ENCODE peak calls at places on chromosomes 6 and 20, in seven cellular contexts. Q, R, Z, G, J, A and T are unnamed samples.

GRCh38 chr20:35884541-35884865 is 69.8 kb downstream of the SCAND1 start:
- DNase-seq in Q (no peak), R (no peak), Z (no peak), G (no peak), J (no peak), A (no peak), T (no peak)

GRCh38 chr6:31568537-31568961 is 3.5 kb upstream of the LTA start:
- DNase-seq in Q (no peak), R (no peak), Z (no peak), G (no peak), J (no peak), A (no peak), T (peak; percentile 94)

GRCh38 chr6:12528171-12528570 is 188.4 kb upstream of the PHACTR1 start:
- DNase-seq in Q (no peak), R (no peak), Z (no peak), G (no peak), J (no peak), A (no peak), T (no peak)

GRCh38 chr6:98579941-98580340 is 254.4 kb upstream of the POU3F2 start:
- DNase-seq in Q (no peak), R (no peak), Z (no peak), G (no peak), J (no peak), A (no peak), T (no peak)

GRCh38 chr20:17822039-17822438 is 122.3 kb downstream of the BANF2 start:
- DNase-seq in Q (no peak), R (no peak), Z (no peak), G (no peak), J (no peak), A (peak; percentile 87), T (no peak)

GRCh38 chr20:38861071-38861401 is 55.5 kb downstream of the PPP1R16B start:
- DNase-seq in Q (no peak), R (no peak), Z (no peak), G (no peak), J (no peak), A (no peak), T (no peak)

GRCh38 chr6:80235647-80236046 is 129.2 kb downstream of the BCKDHB start:
- DNase-seq in Q (no peak), R (no peak), Z (no peak), G (no peak), J (no peak), A (no peak), T (no peak)

GRCh38 chr20:50144362-50144761 is 9.2 kb downstream of the PEDS1 start:
- DNase-seq in Q (no peak), R (no peak), Z (no peak), G (no peak), J (no peak), A (peak; percentile 81), T (no peak)

GRCh38 chr6:16064687-16065086 is 64.2 kb upstream of the MYLIP start:
- DNase-seq in Q (no peak), R (no peak), Z (peak; percentile 54), G (no peak), J (no peak), A (no peak), T (no peak)

GRCh38 chr6:47483516-47483852 is 5.9 kb downstream of the CD2AP start:
- DNase-seq in Q (no peak), R (no peak), Z (no peak), G (no peak), J (no peak), A (no peak), T (no peak)

GRCh38 chr6:7730852-7731251 is 5.0 kb downstream of the BMP6 start:
- DNase-seq in Q (no peak), R (no peak), Z (no peak), G (no peak), J (no peak), A (peak; percentile 39), T (no peak)

GRCh38 chr6:36758516-36759176 is 61.0 kb downstream of the RAB44 start:
- DNase-seq in Q (peak; percentile 68), R (peak; percentile 59), Z (no peak), G (no peak), J (no peak), A (no peak), T (no peak)

GRCh38 chr6:15184441-15184861 is 61.4 kb upstream of the JARID2 start:
- DNase-seq in Q (no peak), R (no peak), Z (no peak), G (no peak), J (no peak), A (no peak), T (peak; percentile 15)

GRCh38 chr6:90319044-90319443 is 22.4 kb upstream of the BACH2 start:
- DNase-seq in Q (no peak), R (no peak), Z (no peak), G (no peak), J (no peak), A (no peak), T (no peak)

GRCh38 chr6:106666290-106667021 is 37.1 kb downstream of the QRSL1 start:
- DNase-seq in Q (no peak), R (peak; percentile 26), Z (peak; percentile 17), G (no peak), J (no peak), A (no peak), T (peak; percentile 64)

DNA sequence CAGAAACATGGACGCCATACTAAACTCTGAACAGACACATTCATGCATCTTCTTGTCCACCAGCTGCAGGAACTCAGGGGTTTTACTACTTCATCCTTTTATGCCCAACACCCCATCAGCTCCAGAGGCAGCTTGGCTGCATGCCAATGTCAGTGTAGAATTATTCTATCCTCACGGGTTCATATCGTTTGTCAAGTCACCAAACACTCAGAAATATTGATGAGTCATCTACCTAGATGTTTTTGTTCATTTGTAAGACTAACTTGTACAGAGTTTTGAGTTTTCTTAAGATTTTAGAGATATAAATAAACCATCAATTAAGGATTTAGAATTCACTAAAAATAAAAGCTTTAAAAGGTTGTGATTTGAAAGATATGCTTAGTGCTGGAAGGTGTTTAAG is 590.7 kb upstream of the FLRT3 start:
- DNase-seq in Q (no peak), R (no peak), Z (no peak), G (no peak), J (no peak), A (no peak), T (no peak)
- TF ChIP-seq SP1 in Q (no peak), R (no peak), Z (no peak), G (no peak), J (no peak), A (no peak), T (no peak)

GRCh38 chr6:84065718-84066290 is 32.2 kb downstream of the MRAP2 start:
- DNase-seq in Q (no peak), R (no peak), Z (no peak), G (no peak), J (no peak), A (no peak), T (no peak)
- TF ChIP-seq SP1 in Q (no peak), R (no peak), Z (no peak), G (no peak), J (no peak), A (no peak), T (no peak)

DNA sequence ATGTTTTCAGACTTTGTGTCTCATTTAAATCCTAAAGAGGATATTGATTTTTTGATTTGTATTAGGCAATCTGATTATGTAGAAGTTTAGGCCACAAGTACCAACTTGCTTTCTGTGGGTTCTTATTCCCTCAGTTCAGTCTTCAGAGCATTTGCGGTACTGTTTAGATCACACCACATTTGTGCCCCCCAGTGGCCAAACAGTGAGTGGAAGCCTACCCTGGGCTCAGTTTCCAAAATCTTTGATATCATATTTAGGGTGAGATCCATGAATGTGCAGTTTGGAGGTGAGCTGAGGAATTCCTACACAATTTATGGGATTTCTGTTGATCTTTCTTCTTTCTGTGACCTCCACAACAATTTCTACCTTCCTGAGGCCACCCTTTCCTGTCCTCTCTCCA is 92.3 kb upstream of the FUT9 start:
- DNase-seq in Q (peak; percentile 15), R (peak; percentile 53), Z (no peak), G (peak; percentile 7), J (peak; percentile 21), A (peak; percentile 42), T (no peak)
- TF ChIP-seq SP1 in Q (no peak), R (no peak), Z (no peak), G (no peak), J (no peak), A (no peak), T (no peak)

DNA sequence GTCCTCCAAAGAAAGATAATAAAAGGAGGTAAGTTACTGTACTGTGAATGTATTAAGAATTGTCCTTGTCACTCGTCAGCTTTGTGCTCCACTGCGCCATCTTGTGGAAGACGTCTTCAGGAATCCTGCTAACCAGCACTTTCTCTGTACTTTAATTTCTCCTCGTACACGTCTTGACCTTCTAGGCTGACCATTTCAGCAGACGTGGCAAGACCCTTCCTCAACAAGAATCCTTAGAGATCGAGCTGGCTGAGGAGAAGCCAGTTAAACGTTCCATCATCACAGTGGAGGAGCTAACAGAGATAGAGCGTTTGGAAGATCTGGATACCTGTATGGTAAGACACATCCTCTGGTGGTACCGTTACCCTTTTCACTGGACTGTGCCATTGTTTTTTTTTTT is 95.5 kb upstream of the SCGN start:
- DNase-seq in Q (peak; percentile 50), R (peak; percentile 87), Z (peak; percentile 38), G (peak; percentile 71), J (peak; percentile 62), A (peak; percentile 65), T (peak; percentile 28)
- TF ChIP-seq SP1 in Q (no peak), R (no peak), Z (no peak), G (no peak), J (no peak), A (no peak), T (no peak)

GRCh38 chr6:74671558-74672025 is 534.3 kb downstream of the COL12A1 start:
- DNase-seq in Q (no peak), R (no peak), Z (no peak), G (no peak), J (no peak), A (no peak), T (no peak)
- TF ChIP-seq SP1 in Q (no peak), R (no peak), Z (no peak), G (no peak), J (no peak), A (no peak), T (no peak)

DNA sequence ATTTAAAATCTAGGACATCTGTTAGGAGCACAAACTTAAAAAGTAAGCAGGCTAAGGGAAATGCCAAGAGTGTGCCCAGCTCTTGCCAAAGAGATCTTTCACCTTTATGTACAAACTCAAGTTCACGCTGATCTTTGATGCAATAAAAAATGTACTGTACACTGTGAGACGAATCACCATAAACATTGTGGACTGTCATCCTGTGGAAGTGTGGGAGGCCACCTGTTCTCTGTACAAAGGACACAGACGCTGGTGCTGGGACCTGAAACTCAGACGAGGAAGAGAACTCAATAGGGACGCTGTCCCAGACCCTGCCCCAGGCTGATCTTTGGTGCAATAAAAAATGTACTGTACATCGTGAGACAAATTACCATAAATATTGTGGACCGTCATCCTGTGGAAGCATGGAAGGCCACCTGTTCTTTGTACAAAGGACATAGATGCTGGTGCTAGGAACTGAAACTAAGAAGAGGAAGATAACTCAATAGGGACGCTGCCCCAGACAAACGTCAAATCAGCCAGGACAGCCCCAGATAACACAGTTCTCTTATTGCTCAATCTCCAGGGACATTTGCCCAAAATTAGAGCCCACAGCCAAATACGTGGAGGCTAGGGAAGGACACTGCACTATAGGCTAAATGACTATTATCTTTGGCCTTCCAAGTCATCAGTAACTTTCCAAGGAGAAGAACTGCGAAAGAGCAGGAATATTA is 312.7 kb upstream of the SGK1 start:
- DNase-seq in Q (no peak), R (no peak), Z (no peak), G (no peak), J (no peak), A (no peak), T (no peak)
- TF ChIP-seq SP1 in Q (no peak), R (no peak), Z (no peak), G (no peak), J (no peak), A (no peak), T (no peak)